ENCODE peak calls at places on chromosome 11, in five cellular contexts. One of them, this sample, is unnamed.

GRCh38 chr11:129788278-129788677 is 27.4 kb upstream of the TMEM45B start:
- DNase-seq in IMR-90: no peak
- DNase-seq in heart left ventricle: no peak
- DNase-seq in iPS DF 6.9: no peak
- DNase-seq in neural progenitor cell: no peak
- DNase-seq in this sample: no peak

GRCh38 chr11:6481924-6482275 is 599 bp downstream of the TIMM10B start:
- DNase-seq in heart left ventricle: no peak
- DNase-seq in IMR-90: no peak
- DNase-seq in neural progenitor cell: no peak
- DNase-seq in iPS DF 6.9: no peak
- DNase-seq in this sample: no peak

GRCh38 chr11:16986434-16987204 is 27.6 kb downstream of the PLEKHA7 start:
- DNase-seq in heart left ventricle: no peak
- DNase-seq in IMR-90: no peak
- DNase-seq in iPS DF 6.9: no peak
- DNase-seq in neural progenitor cell: no peak
- DNase-seq in this sample: peak; percentile 81

GRCh38 chr11:122192634-122193245 is 76.7 kb upstream of the BLID start:
- DNase-seq in heart left ventricle: no peak
- DNase-seq in neural progenitor cell: no peak
- DNase-seq in IMR-90: peak; percentile 62
- DNase-seq in iPS DF 6.9: no peak
- DNase-seq in this sample: no peak

GRCh38 chr11:97332271-97332670 is 942.5 kb downstream of the JRKL start:
- DNase-seq in neural progenitor cell: peak; percentile 42
- DNase-seq in IMR-90: no peak
- DNase-seq in heart left ventricle: no peak
- DNase-seq in iPS DF 6.9: no peak
- DNase-seq in this sample: no peak

GRCh38 chr11:105144887-105145286 is 5.3 kb upstream of the CARD18 start:
- DNase-seq in heart left ventricle: no peak
- DNase-seq in neural progenitor cell: no peak
- DNase-seq in IMR-90: peak; percentile 89
- DNase-seq in iPS DF 6.9: no peak
- DNase-seq in this sample: no peak

GRCh38 chr11:57646756-57647303 is 2.9 kb downstream of the YPEL4 start:
- DNase-seq in iPS DF 6.9: no peak
- DNase-seq in heart left ventricle: no peak
- DNase-seq in neural progenitor cell: no peak
- DNase-seq in IMR-90: no peak
- DNase-seq in this sample: no peak

GRCh38 chr11:14114269-14114668 is 151.7 kb downstream of the SPON1 start:
- DNase-seq in IMR-90: no peak
- DNase-seq in heart left ventricle: no peak
- DNase-seq in iPS DF 6.9: no peak
- DNase-seq in neural progenitor cell: no peak
- DNase-seq in this sample: no peak

GRCh38 chr11:57434640-57435546 is 8.0 kb upstream of the SLC43A3 start:
- DNase-seq in neural progenitor cell: no peak
- DNase-seq in iPS DF 6.9: no peak
- DNase-seq in heart left ventricle: no peak
- DNase-seq in IMR-90: peak; percentile 97
- DNase-seq in this sample: no peak

DNA sequence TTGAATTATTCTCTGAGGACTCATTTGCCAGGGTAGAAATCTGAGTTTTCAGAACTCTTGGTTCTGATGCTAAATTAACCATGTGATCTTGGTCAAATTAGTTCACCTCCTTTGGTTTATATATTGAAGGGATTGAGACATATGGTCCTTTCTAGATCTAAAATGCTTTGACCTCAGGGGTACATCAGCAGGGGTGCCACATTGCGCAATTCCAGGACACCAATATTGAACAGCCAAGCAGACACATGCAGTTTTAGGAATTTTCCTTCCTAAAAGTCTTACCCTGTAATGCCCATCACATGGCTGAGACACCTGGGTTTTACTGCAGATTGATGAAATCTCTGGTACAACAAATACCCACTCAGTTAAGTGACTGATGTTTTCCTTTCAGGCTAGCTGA is 254.4 kb upstream of the NCAM1 start:
- DNase-seq in neural progenitor cell: no peak
- DNase-seq in iPS DF 6.9: no peak
- DNase-seq in IMR-90: no peak
- DNase-seq in heart left ventricle: no peak
- DNase-seq in this sample: no peak
- H3K4me1 ChIP-seq in neural progenitor cell: no peaks in the 10 kb centered on the region
- H3K4me1 ChIP-seq in iPS DF 6.9: no peaks in the 10 kb centered on the region
- H3K4me1 ChIP-seq in IMR-90: no peaks in the 10 kb centered on the region
- H3K4me1 ChIP-seq in heart left ventricle: no peaks in the 10 kb centered on the region
- H3K4me1 ChIP-seq in this sample: no peaks in the 10 kb centered on the region

DNA sequence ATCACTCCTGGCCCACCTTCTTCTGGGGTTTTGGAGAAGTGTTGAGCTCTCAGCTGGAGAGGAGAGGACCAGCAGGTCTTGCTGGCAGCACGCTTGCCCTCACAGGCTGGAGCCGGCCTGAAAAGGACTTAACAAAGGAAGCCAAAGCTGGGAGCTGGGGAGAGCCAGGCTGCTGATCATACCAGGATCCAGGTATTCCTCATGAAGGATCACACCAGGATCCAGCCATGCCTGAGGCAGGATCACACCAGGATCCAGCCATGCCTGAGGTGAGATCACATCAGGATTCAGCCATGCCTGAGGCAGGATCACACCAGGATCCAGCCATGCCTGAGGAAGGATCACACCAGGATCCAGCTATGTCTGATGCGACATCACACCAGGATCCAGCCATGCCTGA is 17.0 kb downstream of the MRGPRD start:
- DNase-seq in iPS DF 6.9: no peak
- DNase-seq in neural progenitor cell: no peak
- DNase-seq in IMR-90: peak; percentile 19
- DNase-seq in heart left ventricle: no peak
- DNase-seq in this sample: peak; percentile 13
- H3K4me3 ChIP-seq in iPS DF 6.9: no peak overlapping the region
- H3K4me3 ChIP-seq in neural progenitor cell: no peak overlapping the region
- H3K4me3 ChIP-seq in IMR-90: no peak overlapping the region
- H3K4me3 ChIP-seq in heart left ventricle: no peak overlapping the region
- H3K4me3 ChIP-seq in this sample: no peak overlapping the region

GRCh38 chr11:19953342-19953741 is 206.9 kb downstream of the DBX1 start:
- DNase-seq in heart left ventricle: no peak
- DNase-seq in IMR-90: peak; percentile 81
- DNase-seq in iPS DF 6.9: peak; percentile 43
- DNase-seq in neural progenitor cell: peak; percentile 56
- DNase-seq in this sample: no peak
- H3K27ac ChIP-seq in heart left ventricle: peak overlapping the region; percentile 32
- H3K27ac ChIP-seq in IMR-90: no peak overlapping the region
- H3K27ac ChIP-seq in iPS DF 6.9: no peak overlapping the region
- H3K27ac ChIP-seq in neural progenitor cell: no peak overlapping the region
- H3K27ac ChIP-seq in this sample: peak overlapping the region; percentile 3

DNA sequence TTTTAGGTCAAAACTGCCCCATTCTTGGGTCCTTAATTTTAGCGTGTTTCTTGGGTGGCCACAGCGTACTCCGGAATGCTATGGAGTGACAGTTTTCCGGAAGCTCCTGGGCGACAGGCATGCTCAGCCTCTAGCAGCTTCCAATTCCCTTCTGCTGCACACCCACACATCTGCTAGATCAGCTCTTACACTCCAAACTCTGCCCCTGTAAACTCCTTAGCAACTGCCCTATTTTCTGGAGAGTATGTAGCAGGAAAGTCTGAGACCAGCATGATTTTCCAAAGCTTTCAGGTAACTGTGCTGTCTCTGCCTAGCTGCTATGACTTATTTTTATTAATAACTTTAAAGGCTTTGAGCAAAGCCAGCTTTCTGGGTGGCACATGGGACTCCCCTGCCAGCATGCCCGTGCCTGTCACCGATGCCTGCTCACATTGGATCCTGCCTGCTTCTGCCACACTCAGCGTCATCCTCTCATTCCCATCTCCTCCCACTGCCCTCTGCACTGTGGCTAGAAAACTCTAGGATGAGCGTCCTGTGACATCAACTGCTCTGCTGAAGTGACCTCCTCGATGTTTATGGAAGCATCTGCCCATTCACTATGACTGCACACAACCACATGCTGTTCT is 17.3 kb downstream of the TOLLIP start:
- DNase-seq in iPS DF 6.9: no peak
- DNase-seq in neural progenitor cell: no peak
- DNase-seq in IMR-90: no peak
- DNase-seq in heart left ventricle: no peak
- DNase-seq in this sample: no peak
- H3K4me1 ChIP-seq in iPS DF 6.9: no peaks in the 10 kb centered on the region
- H3K4me1 ChIP-seq in neural progenitor cell: no peaks in the 10 kb centered on the region
- H3K4me1 ChIP-seq in IMR-90: no peaks in the 10 kb centered on the region
- H3K4me1 ChIP-seq in heart left ventricle: no peaks in the 10 kb centered on the region
- H3K4me1 ChIP-seq in this sample: no peaks in the 10 kb centered on the region

GRCh38 chr11:20048707-20049106 is 111.6 kb downstream of the DBX1 start:
- DNase-seq in iPS DF 6.9: no peak
- DNase-seq in heart left ventricle: no peak
- DNase-seq in IMR-90: no peak
- DNase-seq in neural progenitor cell: no peak
- DNase-seq in this sample: no peak

GRCh38 chr11:20048246-20048645 is 112.0 kb downstream of the DBX1 start:
- DNase-seq in iPS DF 6.9: no peak
- DNase-seq in heart left ventricle: no peak
- DNase-seq in IMR-90: peak; percentile 63
- DNase-seq in neural progenitor cell: no peak
- DNase-seq in this sample: no peak

GRCh38 chr11:20050048-20050447 is 110.2 kb downstream of the DBX1 start:
- DNase-seq in IMR-90: no peak
- DNase-seq in iPS DF 6.9: no peak
- DNase-seq in heart left ventricle: no peak
- DNase-seq in neural progenitor cell: peak; percentile 15
- DNase-seq in this sample: no peak

GRCh38 chr11:20047755-20048154 is 112.5 kb downstream of the DBX1 start:
- DNase-seq in iPS DF 6.9: no peak
- DNase-seq in heart left ventricle: no peak
- DNase-seq in neural progenitor cell: no peak
- DNase-seq in IMR-90: no peak
- DNase-seq in this sample: no peak

DNA sequence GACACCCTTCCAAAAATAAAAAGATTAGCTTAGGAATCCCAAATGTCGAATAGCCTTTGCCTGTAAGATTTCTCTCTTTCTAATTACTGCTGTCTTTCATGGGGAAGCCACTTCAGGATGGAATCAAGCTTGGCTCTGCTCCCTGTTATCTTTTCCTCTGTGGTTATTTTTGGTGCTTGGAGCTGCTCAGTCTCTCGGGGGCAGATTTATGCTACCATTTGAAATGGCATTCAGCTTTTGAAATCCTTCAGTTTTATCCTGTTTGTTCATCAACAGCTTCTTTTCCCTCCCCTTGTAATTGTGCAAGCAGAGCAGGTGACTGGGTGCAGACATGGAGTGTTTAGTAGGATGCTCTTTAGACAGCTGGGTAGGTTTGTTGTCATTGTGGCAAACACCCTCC is 111.0 kb downstream of the DBX1 start:
- DNase-seq in heart left ventricle: peak; percentile 31
- DNase-seq in iPS DF 6.9: no peak
- DNase-seq in IMR-90: no peak
- DNase-seq in neural progenitor cell: no peak
- DNase-seq in this sample: no peak
- H3K4me3 ChIP-seq in heart left ventricle: peak overlapping the region; percentile 59
- H3K4me3 ChIP-seq in iPS DF 6.9: no peak overlapping the region
- H3K4me3 ChIP-seq in IMR-90: no peak overlapping the region
- H3K4me3 ChIP-seq in neural progenitor cell: no peak overlapping the region
- H3K4me3 ChIP-seq in this sample: no peak overlapping the region

DNA sequence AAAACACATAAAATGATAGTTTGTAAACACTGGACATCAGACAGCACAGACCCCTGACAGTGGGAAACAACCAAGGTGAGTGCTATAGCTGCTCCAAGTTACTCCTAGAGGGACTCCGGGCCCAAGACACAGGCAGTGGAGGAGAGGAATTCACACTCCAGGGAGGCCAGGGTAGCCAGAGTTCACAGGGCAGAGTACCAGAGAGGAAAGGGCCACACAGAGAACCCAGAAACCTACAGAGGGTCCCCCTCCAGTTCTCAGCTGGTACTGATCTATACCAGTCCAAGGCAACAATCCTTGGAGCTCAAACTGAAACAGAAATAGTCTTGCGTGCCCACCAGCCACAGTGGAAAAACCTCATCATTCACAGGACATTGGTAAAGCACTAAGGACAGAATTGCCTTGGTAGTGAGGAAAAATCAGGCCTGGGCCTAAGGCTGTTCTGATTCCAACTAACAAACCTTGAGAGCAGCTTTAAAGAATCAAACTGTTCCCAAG is 7.6 kb downstream of the VPS37C start:
- DNase-seq in heart left ventricle: no peak
- DNase-seq in neural progenitor cell: no peak
- DNase-seq in iPS DF 6.9: no peak
- DNase-seq in IMR-90: no peak
- DNase-seq in this sample: no peak
- H3K27ac ChIP-seq in heart left ventricle: peak overlapping the region; percentile 53
- H3K27ac ChIP-seq in neural progenitor cell: no peak overlapping the region
- H3K27ac ChIP-seq in iPS DF 6.9: no peak overlapping the region
- H3K27ac ChIP-seq in IMR-90: peak overlapping the region; percentile 83
- H3K27ac ChIP-seq in this sample: peak overlapping the region; percentile 55

DNA sequence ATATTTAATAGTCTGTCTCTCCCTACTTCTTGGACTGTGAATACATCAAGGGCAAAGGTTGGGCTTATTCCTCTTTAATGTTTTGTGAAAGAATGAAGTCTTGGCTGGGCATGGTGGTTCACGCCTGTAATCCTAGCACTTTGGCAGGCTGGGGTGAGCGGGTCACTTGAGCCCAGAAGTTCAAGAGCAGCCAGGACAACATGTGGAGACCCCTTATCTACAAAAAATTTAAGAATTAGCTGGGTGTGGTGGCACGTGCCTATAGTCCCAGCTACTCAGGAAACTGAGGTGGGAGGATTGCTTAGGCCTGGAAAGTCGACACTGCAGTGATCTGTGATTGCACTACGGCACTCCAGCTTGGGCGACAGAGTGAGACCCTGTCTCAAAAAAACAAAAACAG is 20.2 kb downstream of the RNF121 start:
- DNase-seq in neural progenitor cell: no peak
- DNase-seq in IMR-90: no peak
- DNase-seq in heart left ventricle: no peak
- DNase-seq in iPS DF 6.9: no peak
- DNase-seq in this sample: no peak
- H3K4me1 ChIP-seq in neural progenitor cell: no peaks in the 10 kb centered on the region
- H3K4me1 ChIP-seq in IMR-90: peaks cover 11% of the 10 kb centered on the region
- H3K4me1 ChIP-seq in heart left ventricle: peaks cover 27% of the 10 kb centered on the region
- H3K4me1 ChIP-seq in iPS DF 6.9: no peaks in the 10 kb centered on the region
- H3K4me1 ChIP-seq in this sample: no peaks in the 10 kb centered on the region

GRCh38 chr11:65551572-65552398 is 6.4 kb downstream of the LTBP3 start:
- DNase-seq in IMR-90: peak; percentile 22
- DNase-seq in neural progenitor cell: peak; percentile 70
- DNase-seq in heart left ventricle: peak; percentile 49
- DNase-seq in iPS DF 6.9: no peak
- DNase-seq in this sample: peak; percentile 94
- H3K4me3 ChIP-seq in IMR-90: no peak overlapping the region
- H3K4me3 ChIP-seq in neural progenitor cell: no peak overlapping the region
- H3K4me3 ChIP-seq in heart left ventricle: no peak overlapping the region
- H3K4me3 ChIP-seq in iPS DF 6.9: no peak overlapping the region
- H3K4me3 ChIP-seq in this sample: no peak overlapping the region